ENCODE peak calls at places on chromosomes 3 and 15, in nine cellular contexts. One of them, this sample, is unnamed.

GRCh38 chr15:92751528-92751927 is 96.0 kb upstream of the FAM174B start:
- DNase-seq in nephron progenitor cell: no peak
- DNase-seq in activated CD4-positive, CD25-positive, alpha-beta regulatory T cell: no peak
- DNase-seq in IMR-90: no peak
- DNase-seq in heart left ventricle: no peak
- DNase-seq in NCI-H69: no peak
- DNase-seq in NCI-H1092 treated with DMSO at 0.1 percent for 48 hours: no peak
- DNase-seq in MM.1S: no peak
- DNase-seq in Calu3: peak
- DNase-seq in this sample: no peak

GRCh38 chr3:121995190-121996137 is 26.6 kb downstream of the ILDR1 start:
- DNase-seq in MM.1S: peak
- DNase-seq in IMR-90: peak
- DNase-seq in NCI-H69: peak
- DNase-seq in activated CD4-positive, CD25-positive, alpha-beta regulatory T cell: no peak
- DNase-seq in NCI-H1092 treated with DMSO at 0.1 percent for 48 hours: peak
- DNase-seq in nephron progenitor cell: peak
- DNase-seq in Calu3: peak
- DNase-seq in heart left ventricle: peak
- DNase-seq in this sample: no peak

GRCh38 chr3:175716451-175716850 is 857.3 kb downstream of the NAALADL2 start:
- DNase-seq in Calu3: no peak
- DNase-seq in NCI-H69: no peak
- DNase-seq in activated CD4-positive, CD25-positive, alpha-beta regulatory T cell: no peak
- DNase-seq in heart left ventricle: no peak
- DNase-seq in IMR-90: peak
- DNase-seq in NCI-H1092 treated with DMSO at 0.1 percent for 48 hours: no peak
- DNase-seq in nephron progenitor cell: no peak
- DNase-seq in MM.1S: no peak
- DNase-seq in this sample: no peak

GRCh38 chr15:68014219-68014618 is 39.9 kb upstream of the PIAS1 start:
- DNase-seq in nephron progenitor cell: no peak
- DNase-seq in Calu3: no peak
- DNase-seq in IMR-90: no peak
- DNase-seq in activated CD4-positive, CD25-positive, alpha-beta regulatory T cell: no peak
- DNase-seq in MM.1S: no peak
- DNase-seq in NCI-H69: no peak
- DNase-seq in NCI-H1092 treated with DMSO at 0.1 percent for 48 hours: no peak
- DNase-seq in heart left ventricle: no peak
- DNase-seq in this sample: no peak

GRCh38 chr15:44427756-44428724 is 611 bp downstream of the CTDSPL2 start:
- DNase-seq in IMR-90: peak
- DNase-seq in NCI-H69: peak
- DNase-seq in NCI-H1092 treated with DMSO at 0.1 percent for 48 hours: peak
- DNase-seq in heart left ventricle: no peak
- DNase-seq in MM.1S: peak
- DNase-seq in Calu3: peak
- DNase-seq in nephron progenitor cell: peak
- DNase-seq in activated CD4-positive, CD25-positive, alpha-beta regulatory T cell: no peak
- DNase-seq in this sample: no peak

GRCh38 chr15:80455051-80455648 is 51.0 kb downstream of the ARNT2 start:
- DNase-seq in NCI-H1092 treated with DMSO at 0.1 percent for 48 hours: no peak
- DNase-seq in MM.1S: no peak
- DNase-seq in IMR-90: peak
- DNase-seq in NCI-H69: no peak
- DNase-seq in heart left ventricle: no peak
- DNase-seq in nephron progenitor cell: no peak
- DNase-seq in activated CD4-positive, CD25-positive, alpha-beta regulatory T cell: no peak
- DNase-seq in Calu3: no peak
- DNase-seq in this sample: no peak

GRCh38 chr3:12143949-12144504 is 14.7 kb downstream of the TIMP4 start:
- DNase-seq in NCI-H1092 treated with DMSO at 0.1 percent for 48 hours: peak
- DNase-seq in nephron progenitor cell: no peak
- DNase-seq in heart left ventricle: peak
- DNase-seq in NCI-H69: no peak
- DNase-seq in IMR-90: peak
- DNase-seq in MM.1S: no peak
- DNase-seq in Calu3: no peak
- DNase-seq in activated CD4-positive, CD25-positive, alpha-beta regulatory T cell: no peak
- DNase-seq in this sample: no peak

GRCh38 chr3:61758839-61759238 is 197.5 kb downstream of the PTPRG start:
- DNase-seq in IMR-90: no peak
- DNase-seq in NCI-H69: no peak
- DNase-seq in NCI-H1092 treated with DMSO at 0.1 percent for 48 hours: no peak
- DNase-seq in MM.1S: no peak
- DNase-seq in activated CD4-positive, CD25-positive, alpha-beta regulatory T cell: no peak
- DNase-seq in Calu3: no peak
- DNase-seq in nephron progenitor cell: no peak
- DNase-seq in heart left ventricle: no peak
- DNase-seq in this sample: no peak

GRCh38 chr15:66647358-66647757 is 54.7 kb upstream of the SMAD6 start:
- DNase-seq in MM.1S: no peak
- DNase-seq in nephron progenitor cell: no peak
- DNase-seq in NCI-H1092 treated with DMSO at 0.1 percent for 48 hours: no peak
- DNase-seq in heart left ventricle: peak
- DNase-seq in Calu3: no peak
- DNase-seq in NCI-H69: peak
- DNase-seq in IMR-90: no peak
- DNase-seq in activated CD4-positive, CD25-positive, alpha-beta regulatory T cell: no peak
- DNase-seq in this sample: no peak

GRCh38 chr3:17518189-17519059 is 224.0 kb downstream of the TBC1D5 start:
- DNase-seq in NCI-H69: peak
- DNase-seq in activated CD4-positive, CD25-positive, alpha-beta regulatory T cell: no peak
- DNase-seq in nephron progenitor cell: no peak
- DNase-seq in IMR-90: no peak
- DNase-seq in Calu3: no peak
- DNase-seq in heart left ventricle: peak
- DNase-seq in MM.1S: no peak
- DNase-seq in NCI-H1092 treated with DMSO at 0.1 percent for 48 hours: no peak
- DNase-seq in this sample: no peak

GRCh38 chr3:73602171-73602570 is 22.6 kb downstream of the PDZRN3 start:
- DNase-seq in heart left ventricle: no peak
- DNase-seq in IMR-90: peak
- DNase-seq in NCI-H1092 treated with DMSO at 0.1 percent for 48 hours: no peak
- DNase-seq in NCI-H69: no peak
- DNase-seq in nephron progenitor cell: no peak
- DNase-seq in MM.1S: no peak
- DNase-seq in activated CD4-positive, CD25-positive, alpha-beta regulatory T cell: no peak
- DNase-seq in Calu3: no peak
- DNase-seq in this sample: no peak

GRCh38 chr3:98548544-98548943 is 16.8 kb downstream of the GPR15 start:
- DNase-seq in NCI-H1092 treated with DMSO at 0.1 percent for 48 hours: no peak
- DNase-seq in nephron progenitor cell: no peak
- DNase-seq in activated CD4-positive, CD25-positive, alpha-beta regulatory T cell: no peak
- DNase-seq in NCI-H69: no peak
- DNase-seq in heart left ventricle: no peak
- DNase-seq in Calu3: no peak
- DNase-seq in IMR-90: no peak
- DNase-seq in MM.1S: no peak
- DNase-seq in this sample: no peak

GRCh38 chr3:52845157-52845556 is 10.3 kb upstream of the MUSTN1 start:
- DNase-seq in IMR-90: peak
- DNase-seq in heart left ventricle: peak
- DNase-seq in nephron progenitor cell: no peak
- DNase-seq in activated CD4-positive, CD25-positive, alpha-beta regulatory T cell: no peak
- DNase-seq in NCI-H1092 treated with DMSO at 0.1 percent for 48 hours: no peak
- DNase-seq in Calu3: no peak
- DNase-seq in NCI-H69: no peak
- DNase-seq in MM.1S: no peak
- DNase-seq in this sample: no peak

GRCh38 chr15:60535743-60536142 is 56.8 kb upstream of the ICE2 start:
- DNase-seq in Calu3: no peak
- DNase-seq in MM.1S: no peak
- DNase-seq in activated CD4-positive, CD25-positive, alpha-beta regulatory T cell: no peak
- DNase-seq in IMR-90: peak
- DNase-seq in NCI-H69: no peak
- DNase-seq in nephron progenitor cell: no peak
- DNase-seq in heart left ventricle: no peak
- DNase-seq in NCI-H1092 treated with DMSO at 0.1 percent for 48 hours: no peak
- DNase-seq in this sample: no peak

GRCh38 chr3:118165413-118165812 is 869.2 kb downstream of the IGSF11 start:
- DNase-seq in Calu3: no peak
- DNase-seq in activated CD4-positive, CD25-positive, alpha-beta regulatory T cell: no peak
- DNase-seq in IMR-90: no peak
- DNase-seq in NCI-H69: no peak
- DNase-seq in MM.1S: no peak
- DNase-seq in NCI-H1092 treated with DMSO at 0.1 percent for 48 hours: no peak
- DNase-seq in nephron progenitor cell: no peak
- DNase-seq in heart left ventricle: no peak
- DNase-seq in this sample: no peak

GRCh38 chr3:149941946-149942345 is 28.7 kb downstream of the PFN2 start:
- DNase-seq in nephron progenitor cell: no peak
- DNase-seq in NCI-H69: no peak
- DNase-seq in NCI-H1092 treated with DMSO at 0.1 percent for 48 hours: no peak
- DNase-seq in IMR-90: no peak
- DNase-seq in MM.1S: no peak
- DNase-seq in Calu3: no peak
- DNase-seq in heart left ventricle: no peak
- DNase-seq in activated CD4-positive, CD25-positive, alpha-beta regulatory T cell: no peak
- DNase-seq in this sample: no peak

GRCh38 chr15:46576611-46577010 is 941.8 kb downstream of the SQOR start:
- DNase-seq in NCI-H1092 treated with DMSO at 0.1 percent for 48 hours: no peak
- DNase-seq in Calu3: no peak
- DNase-seq in activated CD4-positive, CD25-positive, alpha-beta regulatory T cell: no peak
- DNase-seq in heart left ventricle: no peak
- DNase-seq in MM.1S: no peak
- DNase-seq in IMR-90: no peak
- DNase-seq in nephron progenitor cell: no peak
- DNase-seq in NCI-H69: no peak
- DNase-seq in this sample: no peak

GRCh38 chr15:35399901-35400300 is 146.1 kb downstream of the DPH6 start:
- DNase-seq in heart left ventricle: no peak
- DNase-seq in MM.1S: no peak
- DNase-seq in NCI-H1092 treated with DMSO at 0.1 percent for 48 hours: no peak
- DNase-seq in NCI-H69: no peak
- DNase-seq in nephron progenitor cell: no peak
- DNase-seq in activated CD4-positive, CD25-positive, alpha-beta regulatory T cell: no peak
- DNase-seq in Calu3: no peak
- DNase-seq in IMR-90: no peak
- DNase-seq in this sample: no peak

GRCh38 chr3:172520332-172520831 is 2.8 kb downstream of the TNFSF10 start:
- DNase-seq in NCI-H69: no peak
- DNase-seq in IMR-90: peak
- DNase-seq in Calu3: no peak
- DNase-seq in activated CD4-positive, CD25-positive, alpha-beta regulatory T cell: no peak
- DNase-seq in NCI-H1092 treated with DMSO at 0.1 percent for 48 hours: no peak
- DNase-seq in nephron progenitor cell: no peak
- DNase-seq in heart left ventricle: no peak
- DNase-seq in MM.1S: no peak
- DNase-seq in this sample: no peak

GRCh38 chr3:178434206-178434805 is 101.9 kb upstream of the KCNMB2 start:
- DNase-seq in MM.1S: peak
- DNase-seq in activated CD4-positive, CD25-positive, alpha-beta regulatory T cell: no peak
- DNase-seq in nephron progenitor cell: no peak
- DNase-seq in heart left ventricle: no peak
- DNase-seq in Calu3: no peak
- DNase-seq in IMR-90: no peak
- DNase-seq in NCI-H1092 treated with DMSO at 0.1 percent for 48 hours: peak
- DNase-seq in NCI-H69: peak
- DNase-seq in this sample: no peak

GRCh38 chr15:92460023-92460422 is 66.3 kb downstream of the ST8SIA2 start:
- DNase-seq in NCI-H1092 treated with DMSO at 0.1 percent for 48 hours: no peak
- DNase-seq in IMR-90: no peak
- DNase-seq in MM.1S: no peak
- DNase-seq in Calu3: no peak
- DNase-seq in NCI-H69: no peak
- DNase-seq in nephron progenitor cell: no peak
- DNase-seq in heart left ventricle: no peak
- DNase-seq in activated CD4-positive, CD25-positive, alpha-beta regulatory T cell: no peak
- DNase-seq in this sample: peak

GRCh38 chr15:36571301-36571700 is 8.1 kb upstream of the CDIN1 start:
- DNase-seq in MM.1S: no peak
- DNase-seq in NCI-H1092 treated with DMSO at 0.1 percent for 48 hours: no peak
- DNase-seq in Calu3: no peak
- DNase-seq in heart left ventricle: no peak
- DNase-seq in nephron progenitor cell: no peak
- DNase-seq in activated CD4-positive, CD25-positive, alpha-beta regulatory T cell: no peak
- DNase-seq in NCI-H69: no peak
- DNase-seq in IMR-90: peak
- DNase-seq in this sample: no peak

GRCh38 chr3:56119575-56120349 is 348.5 kb downstream of the ERC2 start:
- DNase-seq in NCI-H1092 treated with DMSO at 0.1 percent for 48 hours: no peak
- DNase-seq in nephron progenitor cell: no peak
- DNase-seq in IMR-90: peak
- DNase-seq in NCI-H69: peak
- DNase-seq in Calu3: no peak
- DNase-seq in activated CD4-positive, CD25-positive, alpha-beta regulatory T cell: no peak
- DNase-seq in MM.1S: no peak
- DNase-seq in heart left ventricle: peak
- DNase-seq in this sample: no peak

GRCh38 chr15:48393650-48394049 is 62.4 kb downstream of the DUT start:
- DNase-seq in Calu3: no peak
- DNase-seq in activated CD4-positive, CD25-positive, alpha-beta regulatory T cell: no peak
- DNase-seq in heart left ventricle: peak
- DNase-seq in nephron progenitor cell: no peak
- DNase-seq in NCI-H69: peak
- DNase-seq in NCI-H1092 treated with DMSO at 0.1 percent for 48 hours: peak
- DNase-seq in MM.1S: no peak
- DNase-seq in IMR-90: peak
- DNase-seq in this sample: no peak

GRCh38 chr3:43181202-43181910 is 75.5 kb upstream of the POMGNT2 start:
- DNase-seq in NCI-H1092 treated with DMSO at 0.1 percent for 48 hours: no peak
- DNase-seq in heart left ventricle: no peak
- DNase-seq in IMR-90: no peak
- DNase-seq in Calu3: peak
- DNase-seq in MM.1S: no peak
- DNase-seq in activated CD4-positive, CD25-positive, alpha-beta regulatory T cell: no peak
- DNase-seq in NCI-H69: no peak
- DNase-seq in nephron progenitor cell: no peak
- DNase-seq in this sample: no peak

GRCh38 chr3:12159227-12159601 is 502 bp upstream of the TIMP4 start:
- DNase-seq in IMR-90: no peak
- DNase-seq in NCI-H1092 treated with DMSO at 0.1 percent for 48 hours: peak
- DNase-seq in heart left ventricle: no peak
- DNase-seq in nephron progenitor cell: no peak
- DNase-seq in MM.1S: no peak
- DNase-seq in NCI-H69: peak
- DNase-seq in activated CD4-positive, CD25-positive, alpha-beta regulatory T cell: no peak
- DNase-seq in Calu3: no peak
- DNase-seq in this sample: no peak

GRCh38 chr3:66435988-66436387 is 64.8 kb downstream of the LRIG1 start:
- DNase-seq in NCI-H69: no peak
- DNase-seq in MM.1S: no peak
- DNase-seq in NCI-H1092 treated with DMSO at 0.1 percent for 48 hours: no peak
- DNase-seq in Calu3: no peak
- DNase-seq in heart left ventricle: no peak
- DNase-seq in IMR-90: no peak
- DNase-seq in nephron progenitor cell: no peak
- DNase-seq in activated CD4-positive, CD25-positive, alpha-beta regulatory T cell: no peak
- DNase-seq in this sample: no peak

GRCh38 chr3:11477286-11477935 is 166.3 kb downstream of the VGLL4 start:
- DNase-seq in nephron progenitor cell: no peak
- DNase-seq in activated CD4-positive, CD25-positive, alpha-beta regulatory T cell: no peak
- DNase-seq in MM.1S: no peak
- DNase-seq in Calu3: no peak
- DNase-seq in NCI-H1092 treated with DMSO at 0.1 percent for 48 hours: no peak
- DNase-seq in heart left ventricle: no peak
- DNase-seq in IMR-90: peak
- DNase-seq in NCI-H69: peak
- DNase-seq in this sample: no peak

GRCh38 chr3:104102386-104102785 is 1264.3 kb upstream of the ALCAM start:
- DNase-seq in NCI-H1092 treated with DMSO at 0.1 percent for 48 hours: peak
- DNase-seq in Calu3: peak
- DNase-seq in heart left ventricle: no peak
- DNase-seq in activated CD4-positive, CD25-positive, alpha-beta regulatory T cell: no peak
- DNase-seq in NCI-H69: peak
- DNase-seq in nephron progenitor cell: peak
- DNase-seq in MM.1S: peak
- DNase-seq in IMR-90: peak
- DNase-seq in this sample: no peak

GRCh38 chr3:188539631-188540194 is 385.8 kb downstream of the LPP start:
- DNase-seq in heart left ventricle: no peak
- DNase-seq in NCI-H1092 treated with DMSO at 0.1 percent for 48 hours: no peak
- DNase-seq in NCI-H69: no peak
- DNase-seq in MM.1S: no peak
- DNase-seq in Calu3: no peak
- DNase-seq in IMR-90: no peak
- DNase-seq in activated CD4-positive, CD25-positive, alpha-beta regulatory T cell: no peak
- DNase-seq in nephron progenitor cell: no peak
- DNase-seq in this sample: no peak

GRCh38 chr15:85870216-85871014 is 75.7 kb upstream of the KLHL25 start:
- DNase-seq in activated CD4-positive, CD25-positive, alpha-beta regulatory T cell: no peak
- DNase-seq in NCI-H69: no peak
- DNase-seq in nephron progenitor cell: no peak
- DNase-seq in IMR-90: no peak
- DNase-seq in NCI-H1092 treated with DMSO at 0.1 percent for 48 hours: no peak
- DNase-seq in MM.1S: no peak
- DNase-seq in Calu3: no peak
- DNase-seq in heart left ventricle: no peak
- DNase-seq in this sample: no peak